ENCODE peak calls at places on chromosomes 4 and X, in five cellular contexts. S, D, M, Z and U are unnamed samples.
A peak's percentile ranks its signal among the peaks of the same experiment; 100 is the strongest.

GRCh38 chr4:15575951-15576350 is 79.2 kb downstream of the FBXL5 start:
- DNase-seq in S (no peak), D (no peak), M (no peak), Z (no peak), U (no peak)

GRCh38 chr4:147799986-147800555 is 68.2 kb downstream of the ARHGAP10 start:
- DNase-seq in S (no peak), D (no peak), M (no peak), Z (no peak), U (peak; percentile 92)

GRCh38 chr4:125125256-125125655 is 189.5 kb upstream of the FAT4 start:
- DNase-seq in S (no peak), D (no peak), M (no peak), Z (no peak), U (no peak)

GRCh38 chr4:164536829-164537228 is 217.1 kb upstream of the SMIM31 start:
- DNase-seq in S (no peak), D (no peak), M (no peak), Z (peak; percentile 2), U (no peak)

GRCh38 chrX:48531359-48531954 is 8.1 kb upstream of the TBC1D25 start:
- DNase-seq in S (no peak), D (no peak), M (peak; percentile 28), Z (no peak), U (no peak)

GRCh38 chr4:170114636-170115035 is 24.9 kb upstream of the AADAT start:
- DNase-seq in S (no peak), D (no peak), M (no peak), Z (no peak), U (no peak)

GRCh38 chrX:56745019-56745418 is 16.0 kb downstream of the NBDY start:
- DNase-seq in S (no peak), D (no peak), M (no peak), Z (peak; percentile 37), U (no peak)

GRCh38 chr4:163697121-163697520 is 202.6 kb downstream of the TMA16 start:
- DNase-seq in S (no peak), D (no peak), M (no peak), Z (no peak), U (no peak)

GRCh38 chrX:18677140-18677834 is 5.4 kb upstream of the RS1 start:
- DNase-seq in S (no peak), D (no peak), M (peak; percentile 18), Z (no peak), U (no peak)

GRCh38 chrX:153474718-153475117 is 4.3 kb upstream of the HAUS7 start:
- DNase-seq in S (no peak), D (no peak), M (peak; percentile 73), Z (no peak), U (no peak)

GRCh38 chr4:20662851-20663250 is 37.4 kb upstream of the PACRGL start:
- DNase-seq in S (no peak), D (no peak), M (no peak), Z (no peak), U (no peak)

GRCh38 chrX:136030357-136031225 is 45.4 kb downstream of the SLC9A6 start:
- DNase-seq in S (no peak), D (no peak), M (no peak), Z (no peak), U (no peak)

GRCh38 chrX:32524385-32524784 is 687.0 kb downstream of the DMD start:
- DNase-seq in S (peak; percentile 27), D (no peak), M (no peak), Z (no peak), U (no peak)

GRCh38 chr4:72971572-72971971 is 97.9 kb downstream of the COX18 start:
- DNase-seq in S (no peak), D (no peak), M (no peak), Z (no peak), U (no peak)

GRCh38 chrX:41293269-41293668 is 40.7 kb upstream of the DDX3X start:
- DNase-seq in S (no peak), D (no peak), M (no peak), Z (peak; percentile 11), U (no peak)

GRCh38 chr4:130424211-130424610 is 1328.3 kb downstream of the C4orf33 start:
- DNase-seq in S (no peak), D (no peak), M (no peak), Z (no peak), U (no peak)

GRCh38 chr4:143587703-143588102 is 74.2 kb downstream of the SMARCA5 start:
- DNase-seq in S (no peak), D (no peak), M (no peak), Z (no peak), U (no peak)

GRCh38 chrX:110847334-110847733 is 51.7 kb upstream of the CHRDL1 start:
- DNase-seq in S (peak; percentile 54), D (peak; percentile 64), M (peak; percentile 49), Z (peak; percentile 32), U (peak; percentile 23)

GRCh38 chr4:184067931-184068554 is 149.6 kb downstream of the ENPP6 start:
- DNase-seq in S (no peak), D (peak; percentile 7), M (no peak), Z (no peak), U (no peak)

GRCh38 chr4:14184265-14184664 is 556.7 kb upstream of the BOD1L1 start:
- DNase-seq in S (peak; percentile 33), D (no peak), M (no peak), Z (no peak), U (no peak)

GRCh38 chrX:150941580-150941979 is 41.6 kb upstream of the HMGB3 start:
- DNase-seq in S (no peak), D (no peak), M (peak; percentile 40), Z (no peak), U (no peak)

GRCh38 chr4:2337131-2337723 is 75.3 kb upstream of the MXD4 start:
- DNase-seq in S (no peak), D (peak; percentile 4), M (no peak), Z (no peak), U (no peak)

GRCh38 chr4:2334826-2335728 is 73.2 kb upstream of the MXD4 start:
- DNase-seq in S (peak; percentile 55), D (no peak), M (no peak), Z (no peak), U (no peak)

GRCh38 chr4:2335729-2336101 is 73.8 kb upstream of the MXD4 start:
- DNase-seq in S (no peak), D (peak; percentile 4), M (no peak), Z (no peak), U (no peak)

GRCh38 chr4:2337896-2338295 is 76.0 kb upstream of the MXD4 start:
- DNase-seq in S (no peak), D (peak; percentile 6), M (no peak), Z (no peak), U (no peak)

DNA sequence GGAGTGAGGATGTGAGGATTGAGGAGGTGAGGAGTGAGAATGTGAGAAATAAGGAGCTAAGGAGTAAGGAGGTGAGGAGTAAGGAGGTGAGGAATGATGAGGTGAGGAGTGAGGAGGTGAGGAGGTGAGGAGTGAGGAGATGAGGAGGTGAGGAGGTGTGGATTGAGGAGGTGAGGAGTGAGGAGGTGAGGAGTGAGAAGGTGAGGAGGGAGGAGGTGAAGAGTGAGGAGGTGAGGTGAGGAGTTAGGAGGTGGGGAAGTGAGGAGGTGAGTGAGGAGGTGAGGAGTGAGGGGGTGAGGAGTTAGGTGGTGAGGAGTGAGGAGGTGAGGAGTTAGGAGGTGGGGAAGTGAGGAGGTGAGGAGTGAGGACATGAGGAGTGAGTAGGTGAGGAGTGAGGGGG is 74.8 kb upstream of the MXD4 start:
- DNase-seq in S (no peak), D (no peak), M (no peak), Z (no peak), U (no peak)
- TF ChIP-seq FOXM1 in S (no peak), D (no peak), M (no peak), Z (no peak), U (no peak)

GRCh38 chrX:77446029-77446585 is 1.1 kb upstream of the FGF16 start:
- DNase-seq in S (no peak), D (no peak), M (no peak), Z (no peak), U (no peak)
- TF ChIP-seq FOXM1 in S (no peak), D (no peak), M (no peak), Z (no peak), U (no peak)

GRCh38 chrX:51395807-51396728 is 63.4 kb downstream of the NUDT10 start:
- DNase-seq in S (peak; percentile 73), D (peak; percentile 48), M (peak; percentile 16), Z (no peak), U (no peak)
- TF ChIP-seq FOXM1 in S (no peak), D (no peak), M (no peak), Z (no peak), U (no peak)

DNA sequence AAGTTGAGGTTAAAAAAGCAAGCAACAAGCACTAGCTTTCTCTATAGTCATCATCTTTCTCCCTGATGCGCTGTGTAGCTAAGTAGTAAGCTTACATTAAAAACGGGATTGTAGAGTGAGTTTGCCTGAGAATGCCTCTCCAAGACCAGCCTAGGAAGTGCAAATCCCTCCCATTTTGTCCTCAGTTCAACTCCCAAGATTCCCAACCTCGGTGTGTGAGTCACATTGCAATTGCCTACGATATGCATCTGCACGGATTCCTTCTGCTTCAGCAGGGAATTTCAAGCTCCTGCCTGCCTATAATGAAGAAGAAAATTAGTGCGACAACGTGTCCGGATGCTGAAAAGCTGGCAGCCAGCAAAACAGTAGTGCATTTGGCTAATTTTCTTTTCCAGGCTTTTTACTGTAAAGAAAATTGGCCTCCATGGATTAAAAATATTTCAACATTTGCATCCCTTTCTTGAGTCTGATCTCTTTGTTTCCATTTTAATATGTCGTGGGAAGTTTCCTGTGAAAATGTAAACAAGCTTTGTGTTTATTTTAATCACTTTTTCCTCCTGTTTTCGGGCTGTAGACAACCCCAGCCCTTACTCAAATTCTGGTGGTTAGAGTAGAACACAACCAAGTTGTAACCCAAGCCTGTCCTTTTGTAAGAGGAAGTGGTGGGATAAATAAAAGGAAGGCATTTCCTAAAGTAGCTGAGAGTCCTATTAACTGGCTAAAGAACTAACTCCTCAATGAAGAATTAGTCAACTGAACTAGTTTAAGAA is 58.4 kb upstream of the TET2 start:
- DNase-seq in S (no peak), D (no peak), M (no peak), Z (no peak), U (no peak)
- TF ChIP-seq FOXM1 in S (no peak), D (no peak), M (no peak), Z (no peak), U (no peak)

DNA sequence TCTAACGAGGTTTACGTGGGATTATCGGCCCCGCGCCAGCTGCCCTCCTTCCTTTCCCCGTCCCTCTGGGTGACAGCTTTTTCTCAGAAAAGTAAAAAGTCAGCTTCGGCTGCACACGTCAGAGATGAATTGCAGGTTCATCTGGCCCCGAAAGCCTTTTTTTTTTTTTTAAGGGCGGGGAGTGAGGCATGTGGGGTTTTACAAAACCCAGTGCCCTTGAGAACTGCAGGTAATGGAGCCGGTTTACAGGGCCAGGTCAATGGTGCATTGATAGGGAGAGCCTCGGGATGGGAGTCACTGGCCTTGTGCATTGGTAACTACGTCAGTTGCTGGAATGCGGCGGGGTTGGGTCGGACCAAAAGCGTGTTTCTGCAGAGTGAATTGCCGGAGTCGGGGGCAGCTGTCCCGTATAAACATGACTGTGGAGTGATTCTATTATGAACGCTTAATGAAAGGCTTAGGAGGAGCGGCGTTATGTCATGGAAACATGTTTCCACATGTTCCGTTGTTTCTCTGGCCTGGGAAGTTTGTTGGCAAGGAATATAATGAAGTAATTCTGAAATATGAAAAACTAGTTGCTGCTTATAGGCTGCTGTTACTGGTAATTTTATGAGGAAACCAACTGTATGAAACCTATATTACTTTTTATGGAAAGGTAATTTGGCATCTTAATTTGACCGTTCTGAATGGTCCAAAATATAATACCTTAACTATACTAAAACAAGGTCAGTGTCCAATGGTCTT is 1.1 kb downstream of the HSPA4L start:
- DNase-seq in S (peak; percentile 46), D (peak; percentile 59), M (peak; percentile 37), Z (peak; percentile 77), U (no peak)
- TF ChIP-seq FOXM1 in S (no peak), D (no peak), M (no peak), Z (no peak), U (no peak)